ENCODE peak calls at places on chromosome 21, in five cellular contexts. O is nephron progenitor cell, P is PC-3, Y is cardiac fibroblast, S is iPS-NIHi11. W is an unnamed sample.

GRCh38 chr21:16570196-16570595 is 840.4 kb downstream of the USP25 start:
- DNase-seq in S (no peak), O (no peak), Y (peak), P (no peak), W (no peak)

GRCh38 chr21:42496120-42496838 is at the start of gene RSPH1:
- DNase-seq in P (peak), Y (peak), O (peak), S (peak), W (peak)

GRCh38 chr21:28605138-28605537 is 387.5 kb downstream of the LTN1 start:
- DNase-seq in S (no peak), Y (no peak), O (no peak), P (no peak), W (no peak)

GRCh38 chr21:27647401-27647800 is 680.5 kb upstream of the ADAMTS5 start:
- DNase-seq in O (no peak), Y (peak), S (no peak), P (no peak), W (no peak)

GRCh38 chr21:35527358-35527757 is 478.3 kb upstream of the RUNX1 start:
- DNase-seq in O (no peak), P (no peak), Y (no peak), S (no peak), W (no peak)

GRCh38 chr21:33492571-33492970 is 1.1 kb upstream of the DNAJC28 start:
- DNase-seq in P (peak), Y (peak), S (no peak), O (no peak), W (no peak)

GRCh38 chr21:27795418-27795817 is 828.5 kb upstream of the ADAMTS5 start:
- DNase-seq in Y (no peak), P (no peak), O (no peak), S (no peak), W (no peak)

GRCh38 chr21:36788116-36788515 is 89.2 kb downstream of the SIM2 start:
- DNase-seq in S (no peak), O (no peak), P (peak), Y (no peak), W (no peak)

GRCh38 chr21:38468989-38469388 is 29.3 kb downstream of the ERG start:
- DNase-seq in P (peak), S (no peak), Y (no peak), O (no peak), W (no peak)

GRCh38 chr21:37579356-37579755 is 212.8 kb downstream of the DYRK1A start:
- DNase-seq in Y (no peak), O (no peak), S (no peak), P (no peak), W (no peak)

GRCh38 chr21:34522284-34522683 is 10.3 kb upstream of the KCNE1 start:
- DNase-seq in Y (no peak), P (no peak), O (no peak), S (no peak), W (no peak)

GRCh38 chr21:40847956-40848355 is 998 bp upstream of the DSCAM start:
- DNase-seq in P (no peak), O (no peak), Y (no peak), S (peak), W (no peak)

GRCh38 chr21:35139382-35139715 is 90.2 kb upstream of the RUNX1 start:
- DNase-seq in O (no peak), Y (no peak), P (no peak), S (no peak), W (no peak)

GRCh38 chr21:25867041-25867440 is 132.3 kb downstream of the GABPA start:
- DNase-seq in Y (no peak), S (no peak), O (no peak), P (no peak), W (no peak)

GRCh38 chr21:43686811-43687565 is 27.6 kb downstream of the RRP1B start:
- DNase-seq in Y (no peak), S (no peak), O (no peak), P (no peak), W (no peak)

GRCh38 chr21:36015096-36015495 is 45.2 kb downstream of the SETD4 start:
- DNase-seq in Y (no peak), O (no peak), P (no peak), S (no peak), W (no peak)

GRCh38 chr21:38476385-38476784 is 21.9 kb downstream of the ERG start:
- DNase-seq in P (no peak), Y (no peak), S (no peak), O (no peak), W (peak)

GRCh38 chr21:39703578-39703977 is 41.4 kb upstream of the IGSF5 start:
- DNase-seq in P (no peak), S (no peak), O (no peak), Y (no peak), W (no peak)

GRCh38 chr21:45135122-45135521 is 60.7 kb downstream of the ADARB1 start:
- DNase-seq in S (no peak), P (no peak), O (no peak), Y (no peak), W (no peak)

GRCh38 chr21:34579411-34579810 is 35.5 kb downstream of the RCAN1 start:
- DNase-seq in S (no peak), O (no peak), P (peak), Y (peak), W (no peak)

GRCh38 chr21:43690346-43690745 is 28.6 kb upstream of the PDXK start:
- DNase-seq in S (no peak), Y (no peak), O (no peak), P (no peak), W (no peak)

GRCh38 chr21:14591882-14592281 is 45.8 kb upstream of the SAMSN1 start:
- DNase-seq in S (no peak), O (no peak), Y (peak), P (peak), W (no peak)

GRCh38 chr21:28826569-28826968 is 166.1 kb downstream of the LTN1 start:
- DNase-seq in P (no peak), S (no peak), Y (no peak), O (no peak), W (no peak)

GRCh38 chr21:34639250-34639649 is 24.3 kb upstream of the RCAN1 start:
- DNase-seq in S (no peak), P (no peak), Y (no peak), O (no peak), W (no peak)

GRCh38 chr21:45132841-45133573 is 58.6 kb downstream of the ADARB1 start:
- DNase-seq in S (no peak), Y (no peak), O (no peak), P (no peak), W (no peak)

GRCh38 chr21:32350981-32351380 is 41.8 kb downstream of the URB1 start:
- DNase-seq in P (no peak), Y (no peak), S (no peak), O (no peak), W (no peak)

GRCh38 chr21:32708069-32708468 is 19.7 kb downstream of the SYNJ1 start:
- DNase-seq in S (no peak), Y (no peak), O (no peak), P (no peak), W (no peak)

GRCh38 chr21:31909772-31910470 is 37.1 kb downstream of the HUNK start:
- DNase-seq in Y (no peak), S (no peak), O (no peak), P (no peak), W (no peak)

GRCh38 chr21:45039309-45040113 is 34.9 kb upstream of the ADARB1 start:
- DNase-seq in P (no peak), O (no peak), S (no peak), Y (no peak), W (no peak)

GRCh38 chr21:42641311-42642218 is 11.9 kb upstream of the PDE9A start:
- DNase-seq in Y (peak), O (no peak), P (no peak), S (no peak), W (no peak)

GRCh38 chr21:36516271-36516670 is 36.3 kb upstream of the CLDN14 start:
- DNase-seq in Y (no peak), O (no peak), P (no peak), S (no peak), W (no peak)

GRCh38 chr21:43305336-43305665 is 121.6 kb downstream of the SIK1 start:
- DNase-seq in O (no peak), P (no peak), S (no peak), Y (no peak), W (no peak)

GRCh38 chr21:41783476-41784150 is 16.8 kb upstream of the RIPK4 start:
- DNase-seq in Y (no peak), S (no peak), O (peak), P (peak), W (no peak)

GRCh38 chr21:36550761-36551160 is 70.8 kb upstream of the CLDN14 start:
- DNase-seq in S (no peak), P (no peak), O (no peak), Y (peak), W (no peak)

GRCh38 chr21:36150192-36150711 is 6.4 kb upstream of the DOP1B start:
- DNase-seq in O (no peak), Y (peak), P (no peak), S (no peak), W (no peak)

GRCh38 chr21:35904995-35905972 is 155.0 kb downstream of the SETD4 start:
- DNase-seq in Y (peak), O (no peak), P (no peak), S (no peak), W (no peak)